ENCODE peak calls at places on chromosomes 6 and 20, in eight cellular contexts. Z is ovary, F is IMR-90, Q is uterus, J is tibial nerve, V is body of pancreas, E is A549, I is sigmoid colon. K is an unnamed sample.

GRCh38 chr6:44855562-44856494 is 468.3 kb downstream of the CDC5L start:
- DNase-seq in Z (no peak), F (peak; percentile 56), Q (no peak), J (no peak), V (no peak), E (no peak), I (no peak), K (no peak)

GRCh38 chr20:25274891-25275812 is 27.3 kb downstream of the PYGB start:
- DNase-seq in Z (peak; percentile 11), F (no peak), Q (peak; percentile 10), J (peak; percentile 6), V (peak; percentile 1), E (no peak), I (peak; percentile 67), K (peak; percentile 49)

GRCh38 chr6:4459981-4460380 is 316.2 kb upstream of the CDYL start:
- DNase-seq in Z (no peak), F (no peak), Q (no peak), J (no peak), V (no peak), E (no peak), I (no peak), K (no peak)

GRCh38 chr20:1467355-1468116 is 887 bp upstream of the NSFL1C start:
- DNase-seq in Z (no peak), F (no peak), Q (no peak), J (no peak), V (peak; percentile 82), E (no peak), I (no peak), K (no peak)

GRCh38 chr20:6783752-6784725 is 16.6 kb downstream of the BMP2 start:
- DNase-seq in Z (no peak), F (no peak), Q (no peak), J (no peak), V (no peak), E (no peak), I (no peak), K (no peak)

GRCh38 chr6:163570579-163571231 is 156.2 kb downstream of the QKI start:
- DNase-seq in Z (no peak), F (peak; percentile 21), Q (no peak), J (no peak), V (no peak), E (no peak), I (no peak), K (no peak)

GRCh38 chr6:78580923-78581322 is 286.4 kb upstream of the IRAK1BP1 start:
- DNase-seq in Z (no peak), F (no peak), Q (no peak), J (no peak), V (no peak), E (no peak), I (no peak), K (no peak)

GRCh38 chr6:139973602-139974373 is 599.3 kb upstream of the CITED2 start:
- DNase-seq in Z (no peak), F (peak; percentile 92), Q (no peak), J (no peak), V (no peak), E (no peak), I (no peak), K (no peak)

GRCh38 chr20:1764136-1765033 is 106.8 kb upstream of the SIRPG start:
- DNase-seq in Z (peak; percentile 80), F (peak; percentile 86), Q (peak; percentile 69), J (peak; percentile 65), V (peak; percentile 78), E (peak; percentile 80), I (peak; percentile 80), K (no peak)

GRCh38 chr20:33674294-33675126 is at the start of gene NECAB3:
- DNase-seq in Z (peak; percentile 89), F (peak; percentile 59), Q (peak; percentile 80), J (peak; percentile 78), V (peak; percentile 87), E (peak; percentile 75), I (peak; percentile 94), K (peak; percentile 90)

GRCh38 chr6:56250266-56250665 is 2.9 kb upstream of the COL21A1 start:
- DNase-seq in Z (no peak), F (no peak), Q (peak; percentile 29), J (no peak), V (peak; percentile 26), E (no peak), I (peak; percentile 66), K (no peak)

GRCh38 chr20:25389858-25390537 is 637 bp downstream of the ABHD12 start:
- DNase-seq in Z (peak; percentile 43), F (no peak), Q (peak; percentile 19), J (peak; percentile 13), V (peak; percentile 57), E (peak; percentile 31), I (peak; percentile 70), K (peak; percentile 81)

GRCh38 chr6:88983532-88983931 is 20.1 kb upstream of the RNGTT start:
- DNase-seq in Z (peak; percentile 43), F (peak; percentile 36), Q (no peak), J (no peak), V (peak; percentile 40), E (peak; percentile 10), I (no peak), K (no peak)

GRCh38 chr20:31987744-31988143 is 19.8 kb downstream of the XKR7 start:
- DNase-seq in Z (no peak), F (no peak), Q (no peak), J (no peak), V (no peak), E (peak; percentile 36), I (no peak), K (no peak)

GRCh38 chr6:142935553-142936517 is 9.1 kb downstream of the HIVEP2 start:
- DNase-seq in Z (no peak), F (no peak), Q (no peak), J (no peak), V (no peak), E (no peak), I (no peak), K (no peak)

GRCh38 chr20:11660673-11661072 is 257.0 kb upstream of the BTBD3 start:
- DNase-seq in Z (no peak), F (no peak), Q (no peak), J (no peak), V (no peak), E (no peak), I (no peak), K (no peak)

GRCh38 chr6:12126051-12126450 is 113.9 kb downstream of the HIVEP1 start:
- DNase-seq in Z (no peak), F (no peak), Q (no peak), J (no peak), V (no peak), E (no peak), I (no peak), K (no peak)

GRCh38 chr6:163828038-163828790 is 413.7 kb downstream of the QKI start:
- DNase-seq in Z (no peak), F (peak; percentile 35), Q (no peak), J (no peak), V (no peak), E (no peak), I (no peak), K (no peak)

GRCh38 chr6:154343473-154344308 is 12.9 kb downstream of the IPCEF1 start:
- DNase-seq in Z (peak; percentile 61), F (peak; percentile 16), Q (no peak), J (no peak), V (peak; percentile 88), E (no peak), I (no peak), K (no peak)

GRCh38 chr6:7542878-7543394 is 1.5 kb downstream of the DSP start:
- DNase-seq in Z (peak; percentile 47), F (peak; percentile 41), Q (peak; percentile 30), J (no peak), V (peak; percentile 93), E (peak; percentile 71), I (peak; percentile 71), K (peak; percentile 85)

GRCh38 chr6:126054258-126054702 is 67.9 kb downstream of the TRMT11 start:
- DNase-seq in Z (no peak), F (no peak), Q (peak; percentile 56), J (no peak), V (peak; percentile 46), E (no peak), I (no peak), K (no peak)

DNA sequence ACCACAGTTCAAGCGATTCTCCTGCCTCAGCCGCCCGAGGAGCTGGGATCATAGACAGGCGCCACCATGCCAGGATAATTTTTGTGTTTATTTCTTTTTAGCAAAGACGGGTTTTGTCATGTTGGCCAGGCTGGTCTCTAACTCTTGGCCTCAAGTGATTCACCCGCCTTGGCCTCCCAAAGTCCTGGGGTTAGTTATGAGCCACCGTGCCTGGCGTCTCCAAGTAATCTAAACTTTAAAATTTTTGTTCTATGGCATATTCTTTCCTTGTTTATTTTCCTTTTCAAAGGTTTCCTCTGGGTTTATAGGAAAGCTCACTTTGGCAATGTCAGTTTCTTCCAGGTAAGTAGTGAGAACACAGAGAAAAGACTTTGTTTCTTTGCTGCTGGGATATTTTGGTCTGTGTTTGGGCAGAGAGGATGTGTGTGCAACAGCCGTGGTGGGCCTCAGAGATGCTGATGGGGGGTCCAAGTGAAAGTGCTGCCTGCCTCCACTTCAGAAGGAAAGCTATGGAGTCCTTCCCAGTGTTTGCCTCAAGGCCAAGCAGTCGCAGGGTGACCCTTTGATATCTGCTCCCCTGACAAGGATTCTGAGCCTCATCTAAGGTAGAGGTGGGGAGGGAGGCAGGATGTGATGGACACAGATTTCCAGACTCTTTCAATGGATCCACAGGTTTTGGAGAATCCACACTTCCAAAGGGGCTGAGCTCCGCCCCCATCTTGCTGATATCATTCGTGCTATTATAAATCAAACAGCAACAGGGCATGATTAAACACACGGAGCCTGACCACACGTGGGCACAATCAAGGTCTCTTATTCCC is 2.3 kb downstream of the LRP11 start:
- DNase-seq in Z (no peak), F (peak; percentile 69), Q (no peak), J (no peak), V (no peak), E (no peak), I (no peak), K (no peak)
- H3K4me3 ChIP-seq in Z (no peak overlapping the region), F (peak overlapping the region; percentile 9), Q (no peak overlapping the region), J (no peak overlapping the region), V (no peak overlapping the region), E (peak overlapping the region; percentile 65), I (no peak overlapping the region), K (peak overlapping the region; percentile 75)

DNA sequence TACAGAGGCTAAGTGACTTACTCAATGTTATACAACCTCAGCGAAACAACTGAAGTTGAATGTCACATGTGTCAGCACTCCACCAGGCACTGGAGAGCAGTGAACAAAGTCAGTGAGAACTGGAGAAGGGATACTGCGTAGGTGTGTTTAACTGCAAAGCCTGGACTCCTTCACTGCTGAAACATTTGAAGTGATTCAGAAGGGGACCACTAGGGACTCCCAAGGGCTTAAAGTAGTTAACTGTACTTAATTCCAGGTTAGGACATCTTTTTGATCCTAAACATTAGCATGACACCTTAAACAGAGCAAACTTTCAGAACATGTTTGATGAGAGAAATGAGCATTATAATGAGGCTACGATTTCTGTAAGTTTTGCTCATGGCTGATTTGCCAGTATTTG is 45.0 kb upstream of the ZBTB24 start:
- DNase-seq in Z (no peak), F (peak; percentile 16), Q (no peak), J (no peak), V (no peak), E (peak; percentile 10), I (no peak), K (no peak)
- H3K4me1 ChIP-seq in Z (no peaks in the 10 kb centered on the region), F (no peaks in the 10 kb centered on the region), Q (no peaks in the 10 kb centered on the region), J (no peaks in the 10 kb centered on the region), V (no peaks in the 10 kb centered on the region), E (no peaks in the 10 kb centered on the region), I (peaks cover 6% of the 10 kb centered on the region), K (no peaks in the 10 kb centered on the region)

GRCh38 chr6:53651764-53652401 is 13.7 kb downstream of the KLHL31 start:
- DNase-seq in Z (peak; percentile 38), F (peak; percentile 44), Q (peak; percentile 39), J (peak; percentile 21), V (peak; percentile 92), E (peak; percentile 44), I (peak; percentile 82), K (peak; percentile 85)
- TF ChIP-seq POLR2A in Z (no peak), F (no peak), Q (no peak), J (no peak), V (peak; percentile 65), E (peak; percentile 64), I (no peak), K (no peak)

GRCh38 chr6:104940238-104940880 is 16.5 kb upstream of the LIN28B start:
- DNase-seq in Z (no peak), F (no peak), Q (no peak), J (no peak), V (no peak), E (no peak), I (no peak), K (no peak)
- H3K4me3 ChIP-seq in Z (no peak overlapping the region), F (peak overlapping the region; percentile 28), Q (no peak overlapping the region), J (no peak overlapping the region), V (no peak overlapping the region), E (no peak overlapping the region), I (no peak overlapping the region), K (peak overlapping the region; percentile 47)